ENCODE peak calls at places on chromosomes 12 and 14, in six cellular contexts. W is GM23248, Y is anterior cingulate cortex, P is left cardiac atrium, S is cerebellar cortex, L is HT1080. I is an unnamed sample.

GRCh38 chr12:14614704-14615121 is 47.0 kb upstream of the PLBD1 start:
- DNase-seq in W (no peak), Y (no peak), P (no peak), S (no peak), L (peak; percentile 1), I (no peak)

GRCh38 chr12:13811061-13811460 is 170.3 kb downstream of the GRIN2B start:
- DNase-seq in W (no peak), Y (no peak), P (no peak), S (no peak), L (no peak), I (no peak)

GRCh38 chr14:88252536-88252935 is 70.5 kb downstream of the KCNK10 start:
- DNase-seq in W (no peak), Y (no peak), P (no peak), S (no peak), L (no peak), I (peak; percentile 1)

GRCh38 chr12:86945685-86946196 is 689.5 kb upstream of the MGAT4C start:
- DNase-seq in W (no peak), Y (no peak), P (no peak), S (no peak), L (no peak), I (no peak)

GRCh38 chr12:117350140-117350539 is 11.3 kb downstream of the NOS1 start:
- DNase-seq in W (no peak), Y (no peak), P (no peak), S (no peak), L (no peak), I (no peak)

GRCh38 chr12:8948711-8949524 is 527 bp downstream of the M6PR start:
- DNase-seq in W (peak; percentile 84), Y (no peak), P (no peak), S (peak; percentile 22), L (peak; percentile 27), I (peak; percentile 32)

GRCh38 chr14:76771432-76771980 is 10.2 kb downstream of the VASH1 start:
- DNase-seq in W (no peak), Y (no peak), P (peak; percentile 12), S (no peak), L (no peak), I (no peak)

GRCh38 chr12:10395390-10395998 is 5.7 kb upstream of the KLRK1 start:
- DNase-seq in W (peak; percentile 52), Y (no peak), P (no peak), S (peak; percentile 5), L (peak; percentile 80), I (peak; percentile 95)

GRCh38 chr12:116172224-116172849 is 105.2 kb downstream of the MED13L start:
- DNase-seq in W (peak; percentile 29), Y (no peak), P (no peak), S (no peak), L (peak; percentile 53), I (no peak)

GRCh38 chr14:36068777-36069534 is 107.6 kb downstream of the PTCSC3 start:
- DNase-seq in W (peak; percentile 72), Y (no peak), P (no peak), S (no peak), L (peak; percentile 57), I (peak; percentile 59)

GRCh38 chr12:53123578-53124351 is 20.5 kb downstream of the SOAT2 start:
- DNase-seq in W (peak; percentile 84), Y (no peak), P (no peak), S (no peak), L (peak; percentile 47), I (peak; percentile 67)

GRCh38 chr14:100662850-100663527 is 63.7 kb upstream of the DLK1 start:
- DNase-seq in W (peak; percentile 73), Y (no peak), P (peak; percentile 66), S (peak; percentile 77), L (peak; percentile 43), I (peak; percentile 51)

GRCh38 chr12:57192920-57193319 is 23.7 kb upstream of the NXPH4 start:
- DNase-seq in W (no peak), Y (no peak), P (no peak), S (no peak), L (no peak), I (no peak)

GRCh38 chr12:54416908-54417603 is 2.0 kb downstream of the ITGA5 start:
- DNase-seq in W (peak; percentile 40), Y (no peak), P (no peak), S (no peak), L (no peak), I (no peak)

GRCh38 chr14:102196008-102196407 is 56.3 kb downstream of the WDR20 start:
- DNase-seq in W (no peak), Y (no peak), P (no peak), S (no peak), L (no peak), I (no peak)

GRCh38 chr14:48937796-48938195 is 648.4 kb downstream of the RPS29 start:
- DNase-seq in W (peak; percentile 51), Y (peak; percentile 8), P (no peak), S (no peak), L (peak; percentile 26), I (peak; percentile 18)

GRCh38 chr14:77314043-77314442 is 6.6 kb downstream of the POMT2 start:
- DNase-seq in W (peak; percentile 96), Y (peak; percentile 32), P (no peak), S (no peak), L (peak; percentile 62), I (peak; percentile 90)

GRCh38 chr12:15435597-15435996 is 113.3 kb downstream of the PTPRO start:
- DNase-seq in W (peak; percentile 25), Y (no peak), P (no peak), S (no peak), L (no peak), I (no peak)

GRCh38 chr12:94140556-94140955 is 7.8 kb upstream of the PLXNC1 start:
- DNase-seq in W (peak; percentile 22), Y (no peak), P (no peak), S (no peak), L (peak; percentile 31), I (no peak)

GRCh38 chr12:127162902-127163301 is 1104.1 kb upstream of the TMEM132C start:
- DNase-seq in W (peak; percentile 84), Y (no peak), P (no peak), S (no peak), L (peak; percentile 89), I (peak; percentile 76)

GRCh38 chr12:125683748-125684381 is 618.6 kb downstream of the AACS start:
- DNase-seq in W (no peak), Y (no peak), P (no peak), S (peak; percentile 24), L (peak; percentile 6), I (no peak)

GRCh38 chr14:73428354-73428824 is 30.0 kb downstream of the NUMB start:
- DNase-seq in W (no peak), Y (no peak), P (no peak), S (peak; percentile 51), L (no peak), I (no peak)

GRCh38 chr14:105067140-105067968 is 2.1 kb upstream of the GPR132 start:
- DNase-seq in W (peak; percentile 67), Y (no peak), P (peak; percentile 21), S (no peak), L (peak; percentile 67), I (peak; percentile 46)

GRCh38 chr12:5960783-5961182 is 15.7 kb upstream of the ANO2 start:
- DNase-seq in W (no peak), Y (no peak), P (no peak), S (no peak), L (no peak), I (no peak)

GRCh38 chr12:5456906-5457305 is 25.0 kb downstream of the NTF3 start:
- DNase-seq in W (peak; percentile 68), Y (no peak), P (no peak), S (no peak), L (peak; percentile 47), I (peak; percentile 86)

GRCh38 chr12:591571-592505 is 71.4 kb downstream of the NINJ2 start:
- DNase-seq in W (no peak), Y (no peak), P (peak; percentile 88), S (no peak), L (no peak), I (no peak)

GRCh38 chr14:31770271-31770670 is 209.1 kb downstream of the NUBPL start:
- DNase-seq in W (peak; percentile 60), Y (no peak), P (peak; percentile 45), S (no peak), L (peak; percentile 63), I (no peak)

GRCh38 chr12:2578772-2579171 is 216.0 kb upstream of the FKBP4 start:
- DNase-seq in W (no peak), Y (no peak), P (no peak), S (no peak), L (no peak), I (no peak)

GRCh38 chr12:62719027-62719426 is 215.9 kb downstream of the PPM1H start:
- DNase-seq in W (no peak), Y (no peak), P (no peak), S (peak; percentile 88), L (no peak), I (no peak)

GRCh38 chr12:113400362-113400761 is 3.3 kb downstream of the SDS start:
- DNase-seq in W (no peak), Y (no peak), P (no peak), S (no peak), L (no peak), I (no peak)

GRCh38 chr12:54958048-54958658 is 26.4 kb downstream of the TESPA1 start:
- DNase-seq in W (peak; percentile 77), Y (no peak), P (no peak), S (peak; percentile 78), L (peak; percentile 54), I (peak; percentile 45)

GRCh38 chr12:97312570-97313135 is 150.0 kb upstream of the RMST start:
- DNase-seq in W (no peak), Y (no peak), P (no peak), S (no peak), L (no peak), I (no peak)

GRCh38 chr12:89504560-89505346 is 19.8 kb downstream of the GALNT4 start:
- DNase-seq in W (no peak), Y (no peak), P (no peak), S (no peak), L (no peak), I (no peak)

GRCh38 chr14:22319526-22320352 is 269.3 kb downstream of the DAD1 start:
- DNase-seq in W (peak; percentile 68), Y (no peak), P (peak; percentile 60), S (peak; percentile 58), L (peak; percentile 48), I (peak; percentile 64)

GRCh38 chr12:46402861-46403731 is 30.5 kb upstream of the SLC38A2 start:
- DNase-seq in W (peak; percentile 62), Y (no peak), P (no peak), S (no peak), L (no peak), I (peak; percentile 58)

GRCh38 chr14:98773814-98774213 is 498.2 kb downstream of the BCL11B start:
- DNase-seq in W (no peak), Y (no peak), P (no peak), S (no peak), L (no peak), I (no peak)

GRCh38 chr12:111942557-111942956 is 70.4 kb downstream of the TMEM116 start:
- DNase-seq in W (peak; percentile 44), Y (no peak), P (no peak), S (no peak), L (peak; percentile 82), I (peak; percentile 71)

I was measured in M059J.